ENCODE peak calls at places on chromosomes 5 and 9, in nine cellular contexts. One of them, this sample, is unnamed.

GRCh38 chr5:135705230-135705631 is 126.4 kb upstream of the CXCL14 start:
- DNase-seq in mesenchymal stem cell: peak; percentile 27
- DNase-seq in GM12878: no peak
- DNase-seq in left ventricle myocardium inferior: no peak
- DNase-seq in breast epithelium: no peak
- DNase-seq in astrocyte: peak; percentile 45
- DNase-seq in adrenal gland: peak; percentile 28
- DNase-seq in kidney: no peak
- DNase-seq in mucosa of descending colon: no peak
- DNase-seq in this sample: peak; percentile 95

GRCh38 chr5:135387629-135387960 is 11.4 kb downstream of the MACROH2A1 start:
- DNase-seq in mucosa of descending colon: no peak
- DNase-seq in adrenal gland: no peak
- DNase-seq in kidney: no peak
- DNase-seq in astrocyte: no peak
- DNase-seq in left ventricle myocardium inferior: no peak
- DNase-seq in mesenchymal stem cell: peak; percentile 19
- DNase-seq in GM12878: no peak
- DNase-seq in breast epithelium: no peak
- DNase-seq in this sample: no peak

GRCh38 chr5:51398875-51399635 is 15.8 kb downstream of the ISL1 start:
- DNase-seq in left ventricle myocardium inferior: no peak
- DNase-seq in adrenal gland: no peak
- DNase-seq in kidney: no peak
- DNase-seq in mucosa of descending colon: no peak
- DNase-seq in GM12878: no peak
- DNase-seq in breast epithelium: no peak
- DNase-seq in astrocyte: no peak
- DNase-seq in mesenchymal stem cell: peak; percentile 52
- DNase-seq in this sample: no peak

GRCh38 chr5:131228646-131229045 is 35.2 kb upstream of the CDC42SE2 start:
- DNase-seq in mucosa of descending colon: no peak
- DNase-seq in GM12878: no peak
- DNase-seq in astrocyte: no peak
- DNase-seq in breast epithelium: no peak
- DNase-seq in adrenal gland: no peak
- DNase-seq in left ventricle myocardium inferior: no peak
- DNase-seq in mesenchymal stem cell: no peak
- DNase-seq in kidney: no peak
- DNase-seq in this sample: no peak

GRCh38 chr5:36558652-36559051 is 47.8 kb upstream of the SLC1A3 start:
- DNase-seq in GM12878: no peak
- DNase-seq in astrocyte: no peak
- DNase-seq in mucosa of descending colon: no peak
- DNase-seq in mesenchymal stem cell: no peak
- DNase-seq in left ventricle myocardium inferior: no peak
- DNase-seq in kidney: no peak
- DNase-seq in breast epithelium: no peak
- DNase-seq in adrenal gland: no peak
- DNase-seq in this sample: no peak

GRCh38 chr5:81303563-81303962 is 2.2 kb downstream of the ZCCHC9 start:
- DNase-seq in left ventricle myocardium inferior: no peak
- DNase-seq in mucosa of descending colon: no peak
- DNase-seq in kidney: no peak
- DNase-seq in GM12878: no peak
- DNase-seq in mesenchymal stem cell: peak; percentile 74
- DNase-seq in adrenal gland: no peak
- DNase-seq in astrocyte: peak; percentile 77
- DNase-seq in breast epithelium: no peak
- DNase-seq in this sample: peak; percentile 85

GRCh38 chr9:136439550-136440408 is at the start of gene INPP5E:
- DNase-seq in mucosa of descending colon: peak; percentile 89
- DNase-seq in astrocyte: peak; percentile 42
- DNase-seq in breast epithelium: peak; percentile 71
- DNase-seq in kidney: peak; percentile 88
- DNase-seq in GM12878: no peak
- DNase-seq in mesenchymal stem cell: peak; percentile 70
- DNase-seq in adrenal gland: peak; percentile 63
- DNase-seq in left ventricle myocardium inferior: peak; percentile 80
- DNase-seq in this sample: no peak

GRCh38 chr5:111083323-111083722 is 8.8 kb upstream of the WDR36 start:
- DNase-seq in left ventricle myocardium inferior: no peak
- DNase-seq in kidney: no peak
- DNase-seq in breast epithelium: no peak
- DNase-seq in GM12878: no peak
- DNase-seq in mesenchymal stem cell: no peak
- DNase-seq in mucosa of descending colon: no peak
- DNase-seq in astrocyte: peak; percentile 16
- DNase-seq in adrenal gland: no peak
- DNase-seq in this sample: no peak

GRCh38 chr5:59193616-59194319 is 610.9 kb downstream of the RAB3C start:
- DNase-seq in kidney: peak; percentile 81
- DNase-seq in breast epithelium: no peak
- DNase-seq in GM12878: no peak
- DNase-seq in mesenchymal stem cell: peak; percentile 98
- DNase-seq in left ventricle myocardium inferior: no peak
- DNase-seq in adrenal gland: no peak
- DNase-seq in mucosa of descending colon: no peak
- DNase-seq in astrocyte: peak; percentile 95
- DNase-seq in this sample: peak; percentile 100

GRCh38 chr9:108056805-108057386 is 567.3 kb upstream of the KLF4 start:
- DNase-seq in breast epithelium: no peak
- DNase-seq in adrenal gland: no peak
- DNase-seq in left ventricle myocardium inferior: no peak
- DNase-seq in astrocyte: peak; percentile 87
- DNase-seq in mesenchymal stem cell: peak; percentile 81
- DNase-seq in GM12878: no peak
- DNase-seq in kidney: no peak
- DNase-seq in mucosa of descending colon: no peak
- DNase-seq in this sample: peak; percentile 83

GRCh38 chr5:78930742-78931141 is 54.4 kb downstream of the ARSB start:
- DNase-seq in kidney: no peak
- DNase-seq in mucosa of descending colon: no peak
- DNase-seq in adrenal gland: no peak
- DNase-seq in mesenchymal stem cell: no peak
- DNase-seq in astrocyte: peak; percentile 63
- DNase-seq in left ventricle myocardium inferior: no peak
- DNase-seq in breast epithelium: no peak
- DNase-seq in GM12878: no peak
- DNase-seq in this sample: no peak

GRCh38 chr9:38386319-38386895 is 6.1 kb upstream of the ALDH1B1 start:
- DNase-seq in breast epithelium: no peak
- DNase-seq in mesenchymal stem cell: no peak
- DNase-seq in left ventricle myocardium inferior: no peak
- DNase-seq in astrocyte: no peak
- DNase-seq in GM12878: no peak
- DNase-seq in mucosa of descending colon: no peak
- DNase-seq in kidney: no peak
- DNase-seq in adrenal gland: no peak
- DNase-seq in this sample: no peak

GRCh38 chr5:149088686-149089085 is 25.8 kb upstream of the SH3TC2 start:
- DNase-seq in mucosa of descending colon: no peak
- DNase-seq in left ventricle myocardium inferior: no peak
- DNase-seq in adrenal gland: no peak
- DNase-seq in mesenchymal stem cell: no peak
- DNase-seq in GM12878: no peak
- DNase-seq in kidney: no peak
- DNase-seq in astrocyte: no peak
- DNase-seq in breast epithelium: no peak
- DNase-seq in this sample: no peak

GRCh38 chr5:1020461-1020961 is 11.9 kb downstream of the NKD2 start:
- DNase-seq in mucosa of descending colon: no peak
- DNase-seq in breast epithelium: no peak
- DNase-seq in left ventricle myocardium inferior: peak; percentile 11
- DNase-seq in mesenchymal stem cell: no peak
- DNase-seq in adrenal gland: no peak
- DNase-seq in kidney: peak; percentile 65
- DNase-seq in astrocyte: no peak
- DNase-seq in GM12878: no peak
- DNase-seq in this sample: no peak

GRCh38 chr9:12819436-12820185 is 44.8 kb downstream of the LURAP1L start:
- DNase-seq in GM12878: no peak
- DNase-seq in mucosa of descending colon: no peak
- DNase-seq in kidney: no peak
- DNase-seq in breast epithelium: no peak
- DNase-seq in mesenchymal stem cell: no peak
- DNase-seq in adrenal gland: peak; percentile 24
- DNase-seq in astrocyte: peak; percentile 22
- DNase-seq in left ventricle myocardium inferior: no peak
- DNase-seq in this sample: no peak

GRCh38 chr5:168366124-168366523 is 74.7 kb downstream of the WWC1 start:
- DNase-seq in breast epithelium: no peak
- DNase-seq in left ventricle myocardium inferior: no peak
- DNase-seq in mucosa of descending colon: no peak
- DNase-seq in astrocyte: peak; percentile 85
- DNase-seq in mesenchymal stem cell: peak; percentile 71
- DNase-seq in adrenal gland: no peak
- DNase-seq in kidney: no peak
- DNase-seq in GM12878: no peak
- DNase-seq in this sample: peak; percentile 96

GRCh38 chr9:33029106-33029788 is 4.2 kb downstream of the DNAJA1 start:
- DNase-seq in adrenal gland: peak; percentile 54
- DNase-seq in GM12878: no peak
- DNase-seq in left ventricle myocardium inferior: no peak
- DNase-seq in kidney: no peak
- DNase-seq in mesenchymal stem cell: peak; percentile 61
- DNase-seq in mucosa of descending colon: no peak
- DNase-seq in breast epithelium: no peak
- DNase-seq in astrocyte: peak; percentile 32
- DNase-seq in this sample: no peak

GRCh38 chr5:150214289-150214688 is 24.4 kb downstream of the SLC6A7 start:
- DNase-seq in astrocyte: peak; percentile 49
- DNase-seq in mesenchymal stem cell: peak; percentile 44
- DNase-seq in left ventricle myocardium inferior: peak; percentile 29
- DNase-seq in GM12878: no peak
- DNase-seq in mucosa of descending colon: no peak
- DNase-seq in breast epithelium: no peak
- DNase-seq in adrenal gland: no peak
- DNase-seq in kidney: peak; percentile 55
- DNase-seq in this sample: no peak
- H3K4me1 ChIP-seq in astrocyte: peaks cover 22% of the 10 kb centered on the region
- H3K4me1 ChIP-seq in mesenchymal stem cell: peaks cover 5% of the 10 kb centered on the region
- H3K4me1 ChIP-seq in left ventricle myocardium inferior: peaks cover 42% of the 10 kb centered on the region
- H3K4me1 ChIP-seq in GM12878: no peaks in the 10 kb centered on the region
- H3K4me1 ChIP-seq in mucosa of descending colon: peaks cover 53% of the 10 kb centered on the region
- H3K4me1 ChIP-seq in breast epithelium: no peaks in the 10 kb centered on the region
- H3K4me1 ChIP-seq in adrenal gland: no peaks in the 10 kb centered on the region
- H3K4me1 ChIP-seq in kidney: no peaks in the 10 kb centered on the region
- H3K4me1 ChIP-seq in this sample: peaks cover 12% of the 10 kb centered on the region

GRCh38 chr5:112921031-112921832 is 795 bp downstream of the REEP5 start:
- DNase-seq in breast epithelium: no peak
- DNase-seq in adrenal gland: peak; percentile 72
- DNase-seq in left ventricle myocardium inferior: peak; percentile 75
- DNase-seq in mucosa of descending colon: peak; percentile 82
- DNase-seq in kidney: peak; percentile 89
- DNase-seq in astrocyte: peak; percentile 53
- DNase-seq in mesenchymal stem cell: peak; percentile 78
- DNase-seq in GM12878: no peak
- DNase-seq in this sample: peak; percentile 55
- H3K4me1 ChIP-seq in breast epithelium: peaks cover 18% of the 10 kb centered on the region
- H3K4me1 ChIP-seq in adrenal gland: peaks cover 7% of the 10 kb centered on the region
- H3K4me1 ChIP-seq in left ventricle myocardium inferior: peaks cover 68% of the 10 kb centered on the region
- H3K4me1 ChIP-seq in mucosa of descending colon: peaks cover 24% of the 10 kb centered on the region
- H3K4me1 ChIP-seq in kidney: peaks cover 23% of the 10 kb centered on the region
- H3K4me1 ChIP-seq in astrocyte: peaks cover 12% of the 10 kb centered on the region
- H3K4me1 ChIP-seq in mesenchymal stem cell: peaks cover 16% of the 10 kb centered on the region
- H3K4me1 ChIP-seq in GM12878: peaks cover 52% of the 10 kb centered on the region
- H3K4me1 ChIP-seq in this sample: peaks cover 10% of the 10 kb centered on the region

GRCh38 chr5:143319437-143320302 is 83.8 kb downstream of the NR3C1 start:
- DNase-seq in GM12878: no peak
- DNase-seq in mucosa of descending colon: no peak
- DNase-seq in breast epithelium: no peak
- DNase-seq in kidney: no peak
- DNase-seq in adrenal gland: no peak
- DNase-seq in astrocyte: no peak
- DNase-seq in mesenchymal stem cell: no peak
- DNase-seq in left ventricle myocardium inferior: no peak
- DNase-seq in this sample: no peak
- H3K4me1 ChIP-seq in GM12878: peaks cover 12% of the 10 kb centered on the region
- H3K4me1 ChIP-seq in mucosa of descending colon: no peaks in the 10 kb centered on the region
- H3K4me1 ChIP-seq in breast epithelium: peaks cover 8% of the 10 kb centered on the region
- H3K4me1 ChIP-seq in kidney: no peaks in the 10 kb centered on the region
- H3K4me1 ChIP-seq in adrenal gland: peaks cover 1% of the 10 kb centered on the region
- H3K4me1 ChIP-seq in astrocyte: peaks cover 15% of the 10 kb centered on the region
- H3K4me1 ChIP-seq in mesenchymal stem cell: peaks cover 1% of the 10 kb centered on the region
- H3K4me1 ChIP-seq in left ventricle myocardium inferior: peaks cover 91% of the 10 kb centered on the region
- H3K4me1 ChIP-seq in this sample: peaks cover 25% of the 10 kb centered on the region

GRCh38 chr9:2024888-2025781 is 10.0 kb downstream of the SMARCA2 start:
- DNase-seq in astrocyte: no peak
- DNase-seq in left ventricle myocardium inferior: no peak
- DNase-seq in mesenchymal stem cell: no peak
- DNase-seq in mucosa of descending colon: no peak
- DNase-seq in adrenal gland: no peak
- DNase-seq in breast epithelium: no peak
- DNase-seq in kidney: no peak
- DNase-seq in GM12878: no peak
- DNase-seq in this sample: no peak
- H3K4me1 ChIP-seq in astrocyte: no peaks in the 10 kb centered on the region
- H3K4me1 ChIP-seq in left ventricle myocardium inferior: peaks cover 100% of the 10 kb centered on the region
- H3K4me1 ChIP-seq in mesenchymal stem cell: peaks cover 1% of the 10 kb centered on the region
- H3K4me1 ChIP-seq in mucosa of descending colon: peaks cover 22% of the 10 kb centered on the region
- H3K4me1 ChIP-seq in adrenal gland: peaks cover 35% of the 10 kb centered on the region
- H3K4me1 ChIP-seq in breast epithelium: peaks cover 28% of the 10 kb centered on the region
- H3K4me1 ChIP-seq in kidney: peaks cover 31% of the 10 kb centered on the region
- H3K4me1 ChIP-seq in GM12878: peaks cover 54% of the 10 kb centered on the region
- H3K4me1 ChIP-seq in this sample: peaks cover 1% of the 10 kb centered on the region

GRCh38 chr5:60533789-60534188 is 166.2 kb downstream of the DEPDC1B start:
- DNase-seq in kidney: no peak
- DNase-seq in mesenchymal stem cell: no peak
- DNase-seq in mucosa of descending colon: no peak
- DNase-seq in left ventricle myocardium inferior: no peak
- DNase-seq in breast epithelium: no peak
- DNase-seq in adrenal gland: no peak
- DNase-seq in GM12878: no peak
- DNase-seq in astrocyte: no peak
- DNase-seq in this sample: no peak
- H3K4me1 ChIP-seq in kidney: no peaks in the 10 kb centered on the region
- H3K4me1 ChIP-seq in mesenchymal stem cell: no peaks in the 10 kb centered on the region
- H3K4me1 ChIP-seq in mucosa of descending colon: no peaks in the 10 kb centered on the region
- H3K4me1 ChIP-seq in left ventricle myocardium inferior: peaks cover 12% of the 10 kb centered on the region
- H3K4me1 ChIP-seq in breast epithelium: no peaks in the 10 kb centered on the region
- H3K4me1 ChIP-seq in adrenal gland: no peaks in the 10 kb centered on the region
- H3K4me1 ChIP-seq in GM12878: peaks cover 21% of the 10 kb centered on the region
- H3K4me1 ChIP-seq in astrocyte: no peaks in the 10 kb centered on the region
- H3K4me1 ChIP-seq in this sample: no peaks in the 10 kb centered on the region

DNA sequence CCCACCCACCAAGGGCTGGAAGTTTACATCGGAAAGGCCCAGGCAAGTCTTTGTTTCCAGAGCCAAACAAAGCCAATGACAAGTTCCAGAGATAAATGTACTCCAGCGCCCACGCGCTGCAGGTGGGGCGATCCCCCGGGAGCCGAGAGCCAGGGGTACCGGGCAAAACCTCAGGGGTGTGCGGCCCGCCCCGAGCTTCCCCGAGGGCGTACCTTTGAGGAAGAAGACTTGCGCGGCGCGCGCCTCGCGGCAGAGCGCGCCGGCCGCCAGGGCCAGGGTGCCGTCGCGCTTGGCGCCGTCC is 671 bp downstream of the DUSP1 start:
- DNase-seq in GM12878: no peak
- DNase-seq in breast epithelium: no peak
- DNase-seq in mesenchymal stem cell: no peak
- DNase-seq in mucosa of descending colon: no peak
- DNase-seq in kidney: no peak
- DNase-seq in astrocyte: no peak
- DNase-seq in left ventricle myocardium inferior: no peak
- DNase-seq in adrenal gland: no peak
- DNase-seq in this sample: no peak
- H3K4me1 ChIP-seq in GM12878: peaks cover 28% of the 10 kb centered on the region
- H3K4me1 ChIP-seq in breast epithelium: peaks cover 4% of the 10 kb centered on the region
- H3K4me1 ChIP-seq in mesenchymal stem cell: peaks cover 27% of the 10 kb centered on the region
- H3K4me1 ChIP-seq in mucosa of descending colon: peaks cover 68% of the 10 kb centered on the region
- H3K4me1 ChIP-seq in kidney: peaks cover 19% of the 10 kb centered on the region
- H3K4me1 ChIP-seq in astrocyte: peaks cover 55% of the 10 kb centered on the region
- H3K4me1 ChIP-seq in left ventricle myocardium inferior: peaks cover 72% of the 10 kb centered on the region
- H3K4me1 ChIP-seq in adrenal gland: peaks cover 50% of the 10 kb centered on the region
- H3K4me1 ChIP-seq in this sample: peaks cover 5% of the 10 kb centered on the region